ENCODE peak calls at places on chromosomes 1 and 21, in four cellular contexts. Y is K562, M is HCT116, L is HepG2. T is an unnamed sample.

GRCh38 chr1:20366766-20367602 is 76.3 kb downstream of the VWA5B1 start:
- DNase-seq in L (peak; percentile 25), Y (peak; percentile 40), M (no peak), T (no peak)

GRCh38 chr1:14954210-14954609 is 199.3 kb upstream of the TMEM51 start:
- DNase-seq in Y (no peak), L (no peak), M (no peak), T (no peak)

GRCh38 chr1:198523183-198523942 is 17.1 kb downstream of the ATP6V1G3 start:
- DNase-seq in L (no peak), M (no peak), Y (no peak), T (no peak)

GRCh38 chr1:203625623-203626189 is 926 bp upstream of the ATP2B4 start:
- DNase-seq in L (peak; percentile 16), Y (peak; percentile 74), M (no peak), T (peak; percentile 36)

GRCh38 chr1:231039161-231040018 is 664 bp downstream of the FAM89A start:
- DNase-seq in M (no peak), Y (peak; percentile 72), L (no peak), T (no peak)

GRCh38 chr1:231603598-231604275 is 22.9 kb upstream of the DISC1 start:
- DNase-seq in M (peak; percentile 51), L (peak; percentile 69), Y (peak; percentile 63), T (peak; percentile 54)

GRCh38 chr1:34858901-34859441 is 578 bp downstream of the SMIM12 start:
- DNase-seq in L (no peak), M (no peak), Y (peak; percentile 40), T (no peak)

GRCh38 chr1:53590581-53591515 is 131.6 kb downstream of the DMRTB1 start:
- DNase-seq in M (no peak), L (no peak), Y (no peak), T (no peak)

GRCh38 chr1:200302192-200302892 is 107.5 kb downstream of the ZNF281 start:
- DNase-seq in L (no peak), Y (no peak), M (no peak), T (no peak)

GRCh38 chr1:58293388-58293787 is 253.1 kb downstream of the OMA1 start:
- DNase-seq in Y (no peak), M (no peak), L (no peak), T (no peak)

GRCh38 chr21:27817061-27817460 is 850.2 kb upstream of the ADAMTS5 start:
- DNase-seq in L (no peak), Y (no peak), M (no peak), T (no peak)

GRCh38 chr1:197692965-197693364 is 82.3 kb downstream of the DENND1B start:
- DNase-seq in Y (no peak), M (peak; percentile 4), L (peak; percentile 15), T (no peak)

GRCh38 chr1:245383396-245384330 is 228.9 kb downstream of the KIF26B start:
- DNase-seq in M (no peak), L (no peak), Y (no peak), T (no peak)

GRCh38 chr1:220879509-220880366 is 495 bp downstream of the HLX start:
- DNase-seq in M (no peak), L (no peak), Y (peak; percentile 67), T (no peak)

GRCh38 chr1:178693368-178693767 is 31.7 kb upstream of the RALGPS2 start:
- DNase-seq in Y (no peak), M (peak; percentile 21), L (peak; percentile 25), T (no peak)

GRCh38 chr1:27284425-27285287 is 37.3 kb upstream of the TMEM222 start:
- DNase-seq in Y (peak; percentile 87), L (peak; percentile 66), M (peak; percentile 45), T (peak; percentile 52)

GRCh38 chr21:42009018-42009830 is 936 bp downstream of the ZBTB21 start:
- DNase-seq in Y (peak; percentile 52), M (no peak), L (peak; percentile 62), T (no peak)

GRCh38 chr1:204027446-204027845 is 45.5 kb upstream of the SOX13 start:
- DNase-seq in M (no peak), L (no peak), Y (no peak), T (no peak)

GRCh38 chr1:3545363-3546047 is 65.8 kb downstream of the MEGF6 start:
- DNase-seq in M (no peak), L (no peak), Y (no peak), T (no peak)

GRCh38 chr1:24020032-24020431 is 39.9 kb upstream of the SRSF10 start:
- DNase-seq in M (no peak), L (no peak), Y (peak; percentile 1), T (no peak)

GRCh38 chr1:232267092-232267836 is 362.7 kb downstream of the SIPA1L2 start:
- DNase-seq in L (no peak), Y (no peak), M (no peak), T (no peak)

GRCh38 chr1:173287785-173288184 is 80.7 kb upstream of the TNFSF4 start:
- DNase-seq in Y (no peak), M (no peak), L (no peak), T (no peak)

GRCh38 chr1:39732730-39733129 is 6.0 kb upstream of the PPIE start:
- DNase-seq in L (no peak), Y (no peak), M (no peak), T (no peak)

GRCh38 chr1:172727956-172728603 is 69.2 kb downstream of the FASLG start:
- DNase-seq in M (peak; percentile 63), L (peak; percentile 71), Y (peak; percentile 57), T (no peak)

GRCh38 chr1:204664251-204664650 is 21.3 kb downstream of the LRRN2 start:
- DNase-seq in L (no peak), M (no peak), Y (no peak), T (no peak)

GRCh38 chr1:193242000-193242399 is 55.6 kb upstream of the B3GALT2 start:
- DNase-seq in Y (no peak), L (no peak), M (no peak), T (no peak)

GRCh38 chr1:195828322-195828721 is 779.9 kb downstream of the KCNT2 start:
- DNase-seq in M (no peak), L (no peak), Y (no peak), T (no peak)

GRCh38 chr1:202658766-202659165 is 51.5 kb downstream of the SYT2 start:
- DNase-seq in L (no peak), Y (no peak), M (no peak), T (no peak)

GRCh38 chr1:200917291-200917817 is 22.7 kb downstream of the INAVA start:
- DNase-seq in M (no peak), Y (no peak), L (peak; percentile 67), T (no peak)

GRCh38 chr21:37072239-37072987 is 458 bp downstream of the PIGP start:
- DNase-seq in Y (peak; percentile 76), M (no peak), L (no peak), T (no peak)

GRCh38 chr1:180243517-180244221 is 13.6 kb downstream of the LHX4 start:
- DNase-seq in L (peak; percentile 39), Y (peak; percentile 67), M (no peak), T (no peak)

GRCh38 chr1:22416555-22417454 is 34.8 kb upstream of the ZBTB40 start:
- DNase-seq in L (peak; percentile 62), M (peak; percentile 61), Y (peak; percentile 87), T (no peak)

GRCh38 chr1:39127513-39127912 is 77.0 kb upstream of the MACF1 start:
- DNase-seq in Y (no peak), L (peak; percentile 62), M (no peak), T (no peak)

GRCh38 chr1:200653022-200653462 is 16.7 kb downstream of the DDX59 start:
- DNase-seq in M (no peak), Y (peak; percentile 37), L (no peak), T (no peak)

GRCh38 chr1:20731057-20731991 is 1.2 kb downstream of the SH2D5 start:
- DNase-seq in Y (no peak), M (no peak), L (no peak), T (no peak)

GRCh38 chr1:45026446-45026845 is 14.4 kb downstream of the UROD start:
- DNase-seq in L (no peak), Y (no peak), M (no peak), T (no peak)

GRCh38 chr1:186864296-186864695 is 35.5 kb downstream of the PLA2G4A start:
- DNase-seq in L (no peak), Y (no peak), M (no peak), T (no peak)

GRCh38 chr1:207333620-207334019 is 12.1 kb downstream of the CD55 start:
- DNase-seq in Y (no peak), M (no peak), L (no peak), T (no peak)
- TF ChIP-seq TCF7L2 in Y (no peak), M (no peak), L (no peak), T (no peak)

GRCh38 chr1:9360371-9361064 is 67.8 kb downstream of the SPSB1 start:
- DNase-seq in M (no peak), L (no peak), Y (no peak), T (no peak)

GRCh38 chr1:9362488-9362887 is 69.8 kb downstream of the SPSB1 start:
- DNase-seq in M (no peak), Y (no peak), L (no peak), T (no peak)

GRCh38 chr1:9357958-9358357 is 65.3 kb downstream of the SPSB1 start:
- DNase-seq in Y (no peak), M (no peak), L (no peak), T (no peak)

GRCh38 chr1:9361630-9362256 is 69.0 kb downstream of the SPSB1 start:
- DNase-seq in M (no peak), Y (no peak), L (no peak), T (no peak)

DNA sequence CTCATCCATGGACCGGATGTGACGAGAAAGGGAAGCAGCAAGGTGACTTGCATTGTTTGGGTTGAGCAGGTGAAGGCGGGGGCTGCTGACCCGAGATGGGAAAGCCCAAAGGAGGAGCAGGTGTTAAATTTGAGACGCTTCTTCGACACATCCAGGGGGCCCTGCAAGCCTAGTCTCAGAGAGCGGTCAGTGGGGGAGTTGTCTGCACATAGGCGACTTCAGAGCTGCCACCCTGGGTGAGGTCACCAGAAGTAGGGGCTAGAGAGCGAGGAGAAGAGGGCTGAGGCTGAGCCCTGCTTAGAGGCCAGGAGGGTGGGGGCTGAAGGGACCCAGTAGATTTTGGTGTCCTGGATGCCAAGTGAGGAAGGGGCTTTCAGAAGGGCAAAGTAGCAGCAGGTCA is 67.2 kb downstream of the SPSB1 start:
- DNase-seq in Y (no peak), M (no peak), L (no peak), T (no peak)
- TF ChIP-seq TCF7L2 in Y (no peak), M (no peak), L (no peak), T (no peak)

GRCh38 chr1:212287261-212287895 is 2.2 kb downstream of the PPP2R5A start:
- DNase-seq in L (no peak), Y (no peak), M (no peak), T (no peak)
- TF ChIP-seq TCF7L2 in L (no peak), Y (no peak), M (no peak), T (no peak)

GRCh38 chr1:104780470-104781078 is 1030.9 kb downstream of the AMY1C start:
- DNase-seq in Y (peak; percentile 14), L (peak; percentile 19), M (no peak), T (peak; percentile 12)
- TF ChIP-seq TCF7L2 in Y (no peak), L (no peak), M (no peak), T (no peak)

GRCh38 chr1:235326719-235327558 is 1.0 kb downstream of the ARID4B start:
- DNase-seq in M (no peak), Y (peak; percentile 58), L (peak; percentile 21), T (no peak)
- TF ChIP-seq TCF7L2 in M (no peak), Y (no peak), L (no peak), T (no peak)

GRCh38 chr1:101483982-101484381 is 247.2 kb downstream of the S1PR1 start:
- DNase-seq in L (no peak), Y (no peak), M (no peak), T (no peak)
- TF ChIP-seq TCF7L2 in L (no peak), Y (no peak), M (no peak), T (no peak)